ENCODE peak calls at places on chromosomes 6 and 20, in eight cellular contexts. D is endodermal cell; U is lower leg skin; R is stimulated activated CD8-positive, alpha-beta memory T cell treated with anti-CD3 and anti-CD28 coated beads, Interleukin-7, amount 100 ng/mL, for 4 hours; B is EH; C is activated CD4-positive, alpha-beta T cell treated with anti-CD3 and anti-CD28 coated beads for 1 hour; I is NCI-H1105 treated with DMSO at 0.1 percent for 48 hours; W is stimulated activated naive B cell treated with anti-CD40 and anti-IgM and Interleukin-4, amounts not matched to agents 10 μg/mL and 1 μg/mL and 100 μg/mL, for 72 hours. Q is an unnamed sample.

GRCh38 chr6:163078712-163079111 is 335.8 kb upstream of the QKI start:
- DNase-seq in W (no peak), C (no peak), U (no peak), B (no peak), I (no peak), R (no peak), D (no peak), Q (no peak)

GRCh38 chr20:46132705-46133120 is 14.6 kb downstream of the CD40 start:
- DNase-seq in R (peak), W (peak), U (peak), C (peak), D (peak), B (peak), I (peak), Q (peak)

GRCh38 chr6:169328112-169328801 is 74.6 kb upstream of the THBS2 start:
- DNase-seq in W (no peak), I (no peak), R (no peak), U (no peak), B (peak), C (no peak), D (no peak), Q (peak)

GRCh38 chr6:75234126-75234865 is 9.3 kb downstream of the COX7A2 start:
- DNase-seq in U (no peak), I (no peak), D (no peak), W (no peak), B (no peak), R (no peak), C (no peak), Q (no peak)

GRCh38 chr6:144901412-144901811 is 616.3 kb downstream of the UTRN start:
- DNase-seq in R (no peak), U (no peak), C (no peak), W (no peak), I (no peak), D (no peak), B (no peak), Q (no peak)

GRCh38 chr6:116436586-116436985 is 24.6 kb upstream of the CALHM6 start:
- DNase-seq in W (no peak), B (no peak), R (no peak), U (no peak), I (no peak), C (no peak), D (no peak), Q (no peak)

GRCh38 chr20:63520939-63521601 is 505 bp downstream of the PPDPF start:
- DNase-seq in W (peak), U (peak), R (peak), C (peak), D (peak), I (peak), B (peak), Q (peak)

GRCh38 chr20:2451939-2452732 is 18.5 kb downstream of the SNRPB start:
- DNase-seq in I (peak), R (peak), B (peak), C (peak), U (peak), W (peak), D (peak), Q (peak)

GRCh38 chr6:161135695-161136591 is 137.9 kb downstream of the AGPAT4 start:
- DNase-seq in C (no peak), U (peak), R (no peak), B (no peak), D (peak), W (peak), I (no peak), Q (no peak)

GRCh38 chr6:90397929-90398674 is 101.5 kb upstream of the BACH2 start:
- DNase-seq in U (no peak), C (peak), B (no peak), R (peak), I (no peak), W (peak), D (peak), Q (no peak)

GRCh38 chr6:110608151-110608550 is 131.7 kb upstream of the SLC22A16 start:
- DNase-seq in W (no peak), D (no peak), C (no peak), U (no peak), B (no peak), I (no peak), R (no peak), Q (no peak)

GRCh38 chr20:32189691-32190607 is 17.6 kb downstream of the PLAGL2 start:
- DNase-seq in I (peak), R (no peak), U (peak), D (peak), W (no peak), C (no peak), B (peak), Q (no peak)

GRCh38 chr20:46343358-46344357 is 35.4 kb upstream of the CDH22 start:
- DNase-seq in B (peak), W (no peak), R (no peak), D (no peak), U (no peak), I (no peak), C (no peak), Q (no peak)

GRCh38 chr20:63856111-63856511 is 5.2 kb upstream of the ABHD16B start:
- DNase-seq in C (no peak), D (peak), W (no peak), I (no peak), R (no peak), B (no peak), U (no peak), Q (no peak)

GRCh38 chr6:9056556-9056955 is 621.2 kb upstream of the SLC35B3 start:
- DNase-seq in U (no peak), I (no peak), C (no peak), D (peak), B (no peak), W (no peak), R (no peak), Q (no peak)

GRCh38 chr20:8627386-8628030 is 441.4 kb upstream of the PLCB4 start:
- DNase-seq in B (peak), R (no peak), C (no peak), U (no peak), D (no peak), I (no peak), W (no peak), Q (no peak)

GRCh38 chr6:144415014-144415413 is 129.9 kb downstream of the UTRN start:
- DNase-seq in C (no peak), W (no peak), R (no peak), D (no peak), B (peak), I (no peak), U (no peak), Q (peak)